ENCODE peak calls at places on chromosomes 13 and 19, in seven cellular contexts. A, Z, C, R, H, J and Q are unnamed samples.

GRCh38 chr13:98033277-98034247 is 80.1 kb downstream of the IPO5 start:
- DNase-seq in J (no peak), H (peak), Z (peak), A (peak), C (no peak), R (peak), Q (peak)

GRCh38 chr19:16419671-16420394 is 51.9 kb downstream of the EPS15L1 start:
- DNase-seq in H (peak), A (no peak), Z (no peak), R (no peak), J (no peak), C (no peak), Q (no peak)

GRCh38 chr19:23800868-23801267 is 42.2 kb upstream of the ZNF681 start:
- DNase-seq in Z (no peak), A (no peak), R (no peak), C (no peak), H (no peak), J (no peak), Q (no peak)

GRCh38 chr13:32824671-32825070 is 191.6 kb upstream of the KL start:
- DNase-seq in C (no peak), Z (peak), H (no peak), J (no peak), R (peak), A (peak), Q (peak)

GRCh38 chr19:47541507-47541906 is 26.6 kb upstream of the NAPA start:
- DNase-seq in R (no peak), C (no peak), Z (peak), H (peak), J (no peak), A (no peak), Q (no peak)

GRCh38 chr19:1948676-1949075 is 7.7 kb downstream of the CSNK1G2 start:
- DNase-seq in A (no peak), Z (no peak), J (no peak), R (no peak), H (no peak), C (no peak), Q (no peak)

GRCh38 chr19:11166281-11167142 is 10.9 kb upstream of the SPC24 start:
- DNase-seq in R (peak), H (no peak), A (no peak), J (peak), Z (no peak), C (no peak), Q (no peak)

GRCh38 chr19:41547569-41547968 is 28.4 kb upstream of the CEACAM21 start:
- DNase-seq in J (no peak), R (no peak), C (no peak), Z (no peak), H (no peak), A (no peak), Q (no peak)

GRCh38 chr19:887072-887471 is 5.9 kb downstream of the MED16 start:
- DNase-seq in C (no peak), J (no peak), Z (no peak), H (peak), R (peak), A (no peak), Q (peak)

GRCh38 chr19:53903055-53903680 is 5.9 kb upstream of the CACNG7 start:
- DNase-seq in A (no peak), R (no peak), Z (no peak), C (peak), H (peak), J (no peak), Q (peak)

GRCh38 chr13:110758195-110758594 is 44.7 kb downstream of the ING1 start:
- DNase-seq in J (no peak), A (no peak), H (no peak), C (no peak), R (peak), Z (no peak), Q (no peak)

GRCh38 chr19:41434450-41434849 is 5.3 kb downstream of the DMAC2 start:
- DNase-seq in C (no peak), R (no peak), Z (no peak), A (no peak), J (no peak), H (no peak), Q (no peak)

GRCh38 chr13:45792827-45793303 is 58.7 kb downstream of the SIAH3 start:
- DNase-seq in A (no peak), J (no peak), R (no peak), H (no peak), C (no peak), Z (no peak), Q (no peak)

GRCh38 chr13:36700170-36700569 is 26.4 kb downstream of the SERTM1 start:
- DNase-seq in H (no peak), C (no peak), A (no peak), Z (no peak), J (no peak), R (no peak), Q (no peak)

GRCh38 chr19:30664358-30665058 is 292.3 kb downstream of the ZNF536 start:
- DNase-seq in J (peak), C (no peak), Z (no peak), H (peak), R (peak), A (no peak), Q (no peak)

GRCh38 chr19:1997353-1998233 is 17.9 kb downstream of the BTBD2 start:
- DNase-seq in J (no peak), Z (no peak), A (no peak), R (no peak), H (no peak), C (no peak), Q (no peak)

GRCh38 chr13:38202730-38203129 is 146.9 kb upstream of the UFM1 start:
- DNase-seq in R (peak), A (no peak), J (no peak), Z (no peak), H (no peak), C (no peak), Q (no peak)

GRCh38 chr13:27131202-27131623 is 40.4 kb downstream of the USP12 start:
- DNase-seq in R (no peak), H (no peak), Z (peak), A (no peak), C (peak), J (no peak), Q (no peak)

GRCh38 chr13:98972059-98972458 is 5.8 kb downstream of the DOCK9 start:
- DNase-seq in A (no peak), Z (no peak), R (no peak), C (no peak), J (no peak), H (no peak), Q (no peak)

GRCh38 chr19:15379996-15380647 is 535 bp upstream of the AKAP8 start:
- DNase-seq in Z (no peak), H (peak), J (peak), A (peak), R (peak), C (peak), Q (no peak)

GRCh38 chr13:39672378-39673132 is 17.1 kb downstream of the COG6 start:
- DNase-seq in Z (no peak), C (no peak), J (no peak), A (no peak), R (no peak), H (no peak), Q (no peak)

GRCh38 chr13:102227696-102228095 is 174.2 kb downstream of the FGF14 start:
- DNase-seq in J (no peak), Z (no peak), C (no peak), H (no peak), A (no peak), R (no peak), Q (no peak)

GRCh38 chr19:10808937-10809655 is 26.9 kb downstream of the TMED1 start:
- DNase-seq in J (no peak), C (no peak), A (no peak), H (no peak), Z (no peak), R (peak), Q (no peak)

GRCh38 chr13:43852923-43853404 is 26.6 kb downstream of the CCDC122 start:
- DNase-seq in C (no peak), H (no peak), Z (no peak), A (no peak), J (no peak), R (no peak), Q (no peak)

GRCh38 chr19:51712461-51713081 is 11.2 kb downstream of the HAS1 start:
- DNase-seq in A (peak), J (no peak), R (peak), Z (no peak), H (no peak), C (no peak), Q (no peak)

GRCh38 chr13:74465279-74465678 is 331.1 kb upstream of the KLF12 start:
- DNase-seq in R (no peak), J (no peak), Z (no peak), H (no peak), C (no peak), A (no peak), Q (no peak)

GRCh38 chr19:1730157-1730556 is 23.1 kb upstream of the ONECUT3 start:
- DNase-seq in A (no peak), J (no peak), C (no peak), H (no peak), Z (no peak), R (no peak), Q (no peak)

GRCh38 chr13:61247149-61247936 is 168.3 kb downstream of the PCDH20 start:
- DNase-seq in R (no peak), A (no peak), Z (no peak), C (no peak), H (no peak), J (no peak), Q (no peak)

GRCh38 chr13:46736568-46736967 is 60.4 kb downstream of the ESD start:
- DNase-seq in R (no peak), Z (no peak), J (no peak), H (no peak), A (no peak), C (no peak), Q (no peak)

GRCh38 chr19:53598361-53598760 is 33.4 kb upstream of the DPRX start:
- DNase-seq in H (no peak), A (no peak), R (no peak), J (no peak), Z (no peak), C (no peak), Q (no peak)

GRCh38 chr13:48531416-48532145 is 1.3 kb downstream of the RCBTB2 start:
- DNase-seq in R (no peak), J (no peak), A (no peak), H (no peak), Z (no peak), C (peak), Q (no peak)

GRCh38 chr19:10000171-10000826 is 10.0 kb downstream of the COL5A3 start:
- DNase-seq in C (peak), A (peak), H (peak), J (no peak), Z (no peak), R (peak), Q (no peak)

GRCh38 chr13:109764474-109765292 is 21.7 kb downstream of the IRS2 start:
- DNase-seq in A (no peak), Z (no peak), C (no peak), R (no peak), J (no peak), H (no peak), Q (no peak)

GRCh38 chr19:11405846-11406643 is 13.1 kb downstream of the RGL3 start:
- DNase-seq in C (no peak), Z (no peak), J (peak), A (no peak), H (no peak), R (no peak), Q (no peak)

GRCh38 chr13:34217343-34218094 is 399.6 kb downstream of the RFC3 start:
- DNase-seq in Z (no peak), H (no peak), J (no peak), C (no peak), R (no peak), A (no peak), Q (no peak)

GRCh38 chr19:50568321-50569022 is at the start of gene LRRC4B:
- DNase-seq in Z (no peak), J (no peak), R (no peak), A (no peak), C (no peak), H (peak), Q (no peak)

GRCh38 chr19:50569023-50569697 is 925 bp upstream of the LRRC4B start:
- DNase-seq in C (no peak), H (no peak), R (no peak), Z (no peak), J (no peak), A (no peak), Q (no peak)

GRCh38 chr19:50565984-50566903 is 2.0 kb downstream of the LRRC4B start:
- DNase-seq in Z (no peak), H (no peak), C (no peak), A (no peak), J (no peak), R (no peak), Q (no peak)

GRCh38 chr19:50567882-50568281 is 353 bp downstream of the LRRC4B start:
- DNase-seq in H (no peak), C (no peak), Z (no peak), A (no peak), J (no peak), R (no peak), Q (no peak)

DNA sequence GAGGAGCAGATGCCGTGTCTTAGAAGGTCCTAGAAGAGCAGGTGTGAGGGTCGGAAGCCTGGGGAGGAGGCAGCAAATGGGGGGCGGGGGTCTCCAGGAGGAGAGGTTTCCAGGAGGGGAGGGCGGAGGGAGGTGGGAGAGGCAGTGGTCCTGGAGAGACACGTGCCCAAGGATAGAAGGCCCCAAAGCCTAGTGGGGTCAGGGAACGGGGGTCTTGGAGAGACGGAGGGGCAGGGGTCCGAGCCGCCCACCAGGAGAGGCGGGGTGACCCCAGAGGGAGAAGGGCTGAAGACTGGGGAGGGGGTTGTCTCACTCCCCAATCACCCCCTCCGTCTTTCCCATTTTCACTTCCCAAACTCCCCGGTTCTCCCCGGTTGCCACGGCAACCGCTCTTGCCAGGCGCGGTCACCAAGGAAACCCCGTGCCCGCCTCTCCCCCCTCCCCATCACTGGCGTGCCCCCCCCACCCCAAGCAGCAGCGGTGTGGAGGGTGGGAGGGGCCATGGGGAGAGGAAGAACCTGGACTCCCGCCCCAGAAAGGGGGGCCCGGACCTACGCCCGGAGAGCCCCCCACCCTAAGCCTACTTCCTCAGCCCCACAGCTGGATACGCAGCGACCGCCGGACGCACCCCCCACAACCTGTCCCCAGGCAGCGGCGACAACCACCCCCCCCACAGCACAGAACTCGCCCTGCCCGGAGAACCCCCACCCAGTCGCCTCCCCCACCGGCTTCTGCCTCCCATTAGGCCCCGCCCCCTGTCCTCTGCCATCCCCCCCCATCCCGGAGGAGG is 988 bp downstream of the LRRC4B start:
- DNase-seq in R (no peak), Z (no peak), H (no peak), A (no peak), J (no peak), C (no peak), Q (no peak)
- H3K4me3 ChIP-seq in R (no peak), Z (no peak), H (peak), A (peak), J (peak), C (no peak), Q (no peak)

GRCh38 chr13:41156611-41157010 is 24.0 kb upstream of the KBTBD6 start:
- DNase-seq in C (no peak), J (no peak), Z (no peak), R (no peak), A (no peak), H (no peak), Q (no peak)

GRCh38 chr13:41148421-41149283 is 16.1 kb upstream of the KBTBD6 start:
- DNase-seq in H (no peak), R (no peak), C (no peak), Z (no peak), A (no peak), J (no peak), Q (no peak)

GRCh38 chr13:41150058-41150457 is 17.5 kb upstream of the KBTBD6 start:
- DNase-seq in J (no peak), R (no peak), C (no peak), H (no peak), Z (no peak), A (no peak), Q (no peak)

GRCh38 chr13:41154042-41154441 is 21.4 kb upstream of the KBTBD6 start:
- DNase-seq in C (no peak), J (no peak), H (no peak), R (no peak), Z (no peak), A (no peak), Q (no peak)

GRCh38 chr13:41152005-41152404 is 19.4 kb upstream of the KBTBD6 start:
- DNase-seq in J (no peak), Z (no peak), H (no peak), C (no peak), R (no peak), A (no peak), Q (no peak)
- TF ChIP-seq CTCF in J (no peak), Z (no peak), H (no peak), C (no peak), R (no peak), A (no peak), Q (no peak)

DNA sequence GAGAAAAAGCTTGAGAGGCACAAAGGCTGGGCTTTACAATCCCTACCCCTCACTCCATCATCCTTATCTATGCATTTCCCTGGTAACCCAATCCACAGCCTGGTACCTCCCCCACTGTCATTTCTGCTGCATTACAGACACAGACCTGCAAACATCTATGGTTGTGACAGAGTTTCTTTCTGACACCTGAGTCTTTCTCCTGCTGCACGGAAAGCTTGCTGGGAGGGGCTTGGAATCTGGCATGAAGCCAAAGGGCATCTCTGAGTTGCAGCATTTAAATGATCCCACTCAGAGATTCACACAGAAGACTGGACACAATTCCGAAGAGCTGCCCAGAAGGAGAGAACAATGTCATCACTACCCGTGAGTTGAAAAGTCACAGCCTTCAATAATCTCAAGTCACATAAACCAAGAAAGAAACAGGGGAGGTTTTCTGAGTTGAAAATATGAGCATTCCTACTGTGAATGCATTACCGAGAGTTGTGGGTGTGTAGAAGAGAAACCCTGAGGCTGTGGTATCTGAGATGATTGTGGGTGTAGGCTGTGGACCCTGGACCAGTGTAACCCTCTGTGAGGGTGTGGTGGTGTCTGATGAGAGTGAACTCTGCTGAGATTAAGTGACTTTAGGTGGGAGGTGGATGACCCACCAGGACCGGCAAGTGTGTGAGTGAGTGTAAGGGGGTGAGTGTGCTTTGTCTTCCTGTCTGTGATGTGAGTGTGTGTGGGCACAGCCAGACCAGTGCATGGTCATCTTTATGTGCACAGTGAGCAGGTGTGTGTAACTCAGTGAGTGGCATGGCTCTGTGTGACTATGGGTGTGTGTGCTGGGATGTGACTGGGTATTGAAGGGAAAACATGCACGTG is at the start of gene LGALS14:
- DNase-seq in H (no peak), R (no peak), J (no peak), A (no peak), Z (no peak), C (no peak), Q (no peak)
- H3K4me3 ChIP-seq in H (no peak), R (no peak), J (no peak), A (no peak), Z (no peak), C (no peak), Q (no peak)

DNA sequence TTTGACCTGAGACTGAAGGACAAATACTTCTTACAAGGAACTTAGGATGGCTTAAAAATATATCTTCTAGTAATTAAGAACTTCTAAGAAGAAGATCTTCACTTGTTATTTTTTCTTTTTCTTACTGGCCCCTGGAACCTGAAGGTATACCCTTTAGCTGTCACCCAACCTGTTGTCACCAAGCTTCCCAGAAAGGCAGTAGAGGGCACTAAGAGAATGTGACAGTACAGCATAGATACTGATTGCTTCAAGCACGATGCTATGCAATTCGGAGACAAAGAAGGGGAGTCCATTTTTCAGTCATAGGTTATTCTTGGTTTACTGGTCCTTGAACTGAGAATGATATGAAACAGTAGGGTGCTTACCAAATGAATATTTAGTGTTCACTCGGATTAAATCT is 208.3 kb upstream of the PCDH9 start:
- DNase-seq in J (no peak), A (no peak), H (peak), R (no peak), Z (no peak), C (no peak), Q (no peak)
- TF ChIP-seq CTCF in J (no peak), A (no peak), H (no peak), R (no peak), Z (no peak), C (no peak), Q (no peak)

GRCh38 chr13:20714563-20715339 is 11.3 kb downstream of the IL17D start:
- DNase-seq in Z (no peak), A (no peak), H (no peak), C (no peak), R (peak), J (peak), Q (no peak)
- H3K4me3 ChIP-seq in Z (no peak), A (no peak), H (no peak), C (no peak), R (peak), J (no peak), Q (no peak)

DNA sequence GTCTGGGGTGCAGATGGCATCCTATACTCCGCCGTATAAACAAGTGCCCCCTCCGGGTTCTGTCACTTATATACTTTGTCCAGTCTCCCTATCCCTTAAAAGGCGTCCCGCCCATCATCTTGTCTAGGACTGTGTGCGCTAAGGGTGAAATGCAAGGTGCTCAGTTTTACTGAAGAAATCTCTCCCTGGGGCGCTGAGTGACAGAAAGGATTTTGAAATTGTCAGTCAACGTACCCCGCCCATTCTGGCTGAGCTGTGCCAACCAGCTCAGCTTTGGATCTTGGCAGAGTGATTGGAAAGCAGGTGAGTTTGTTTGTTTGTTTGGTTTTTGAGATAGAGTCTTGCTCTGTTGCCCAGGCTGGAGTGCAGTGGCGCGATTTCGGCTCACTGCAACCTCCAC is 4.1 kb upstream of the TMEM161A start:
- DNase-seq in R (no peak), C (no peak), J (no peak), Z (no peak), H (no peak), A (no peak), Q (no peak)
- TF ChIP-seq CTCF in R (no peak), C (no peak), J (no peak), Z (no peak), H (no peak), A (no peak), Q (no peak)